ENCODE peak calls at places on chromosomes 16 and 17, in eight cellular contexts. Z is stimulated activated naive CD4-positive, alpha-beta T cell treated with Interleukin-2 at 50 U/mL for 16 hours; L is nucleus accumbens; S is left colon; W is stimulated activated CD8-positive, alpha-beta memory T cell treated with anti-CD3 and anti-CD28 coated beads, Interleukin-15, amount 100 ng/mL, for 48 hours; E is foreskin fibroblast; T is sigmoid colon; I is mucosa of descending colon. D is an unnamed sample.

GRCh38 chr17:46742539-46743270 is 75.8 kb downstream of the WNT3 start:
- DNase-seq in L (no peak), I (no peak), S (no peak), Z (no peak), E (peak), W (no peak), T (no peak), D (peak)

GRCh38 chr16:64365448-64365858 is 756.4 kb downstream of the CDH11 start:
- DNase-seq in Z (no peak), W (no peak), L (no peak), E (no peak), T (no peak), S (no peak), I (no peak), D (no peak)

GRCh38 chr17:81959362-81960129 is 1.4 kb downstream of the NOTUM start:
- DNase-seq in S (no peak), E (peak), T (peak), I (peak), Z (peak), W (peak), L (peak), D (no peak)

GRCh38 chr17:55160501-55160900 is 104.3 kb upstream of the HLF start:
- DNase-seq in L (no peak), E (no peak), I (no peak), S (no peak), Z (no peak), T (no peak), W (no peak), D (peak)

GRCh38 chr17:83106913-83107655 is 27.7 kb downstream of the METRNL start:
- DNase-seq in I (no peak), T (no peak), Z (no peak), S (no peak), W (no peak), E (no peak), L (no peak), D (no peak)

GRCh38 chr17:39208893-39209292 is 8.8 kb downstream of the RPL19 start:
- DNase-seq in L (no peak), T (no peak), W (no peak), E (no peak), Z (no peak), S (peak), I (peak), D (no peak)

GRCh38 chr16:86519649-86520316 is 9.5 kb downstream of the FOXF1 start:
- DNase-seq in Z (peak), S (no peak), L (peak), E (no peak), I (peak), W (no peak), T (peak), D (no peak)

GRCh38 chr17:65936013-65936412 is 255.9 kb downstream of the CEP112 start:
- DNase-seq in E (peak), T (no peak), W (no peak), Z (no peak), L (no peak), S (no peak), I (no peak), D (no peak)

GRCh38 chr16:27369806-27370205 is 32.2 kb upstream of the IL21R start:
- DNase-seq in E (peak), L (no peak), W (no peak), I (no peak), Z (no peak), T (no peak), S (no peak), D (no peak)

GRCh38 chr16:23327836-23328235 is 25.7 kb downstream of the SCNN1B start:
- DNase-seq in W (no peak), S (no peak), Z (no peak), I (no peak), L (no peak), T (no peak), E (no peak), D (no peak)

GRCh38 chr17:30454635-30455034 is 22.6 kb upstream of the GOSR1 start:
- DNase-seq in L (no peak), Z (no peak), T (no peak), S (no peak), W (no peak), E (no peak), I (no peak), D (no peak)

GRCh38 chr17:50182783-50183438 is 17.1 kb downstream of the SGCA start:
- DNase-seq in E (no peak), W (no peak), L (no peak), T (no peak), I (no peak), Z (no peak), S (no peak), D (no peak)

GRCh38 chr17:65170839-65171238 is 33.7 kb downstream of the RGS9 start:
- DNase-seq in E (no peak), S (no peak), I (no peak), Z (no peak), L (no peak), T (no peak), W (no peak), D (peak)

GRCh38 chr17:37177234-37177633 is 198.6 kb upstream of the C17orf78 start:
- DNase-seq in S (no peak), W (no peak), L (no peak), Z (no peak), E (no peak), I (no peak), T (no peak), D (no peak)

GRCh38 chr17:3827124-3827773 is 18.8 kb downstream of the NCBP3 start:
- DNase-seq in W (peak), E (peak), T (no peak), S (no peak), Z (peak), I (no peak), L (no peak), D (no peak)

GRCh38 chr16:84482001-84482891 is 22.2 kb downstream of the MEAK7 start:
- DNase-seq in I (no peak), E (no peak), W (no peak), T (no peak), S (no peak), L (no peak), Z (no peak), D (no peak)

GRCh38 chr17:82231562-82232321 is 2.9 kb downstream of the SLC16A3 start:
- DNase-seq in E (no peak), S (peak), T (peak), W (no peak), I (peak), L (no peak), Z (no peak), D (no peak)

GRCh38 chr16:340370-341091 is 12.0 kb downstream of the AXIN1 start:
- DNase-seq in T (no peak), L (no peak), E (no peak), W (no peak), Z (no peak), I (no peak), S (no peak), D (no peak)

GRCh38 chr16:24754543-24754942 is 25.1 kb downstream of the TNRC6A start:
- DNase-seq in W (no peak), I (no peak), Z (no peak), T (no peak), S (no peak), L (no peak), E (no peak), D (no peak)

GRCh38 chr16:75566889-75567255 is 693 bp downstream of the GABARAPL2 start:
- DNase-seq in T (no peak), W (no peak), S (peak), I (peak), E (no peak), Z (peak), L (no peak), D (no peak)

GRCh38 chr17:29291163-29291752 is 2.7 kb downstream of the NUFIP2 start:
- DNase-seq in W (peak), Z (no peak), L (no peak), T (no peak), E (peak), I (no peak), S (no peak), D (peak)

GRCh38 chr17:73705594-73705993 is 61.3 kb upstream of the SDK2 start:
- DNase-seq in E (peak), L (no peak), Z (no peak), T (no peak), I (no peak), W (no peak), S (no peak), D (no peak)

GRCh38 chr17:83115202-83115651 is 35.8 kb downstream of the METRNL start:
- DNase-seq in E (no peak), T (peak), I (no peak), L (no peak), S (no peak), W (no peak), Z (no peak), D (no peak)

GRCh38 chr17:49076575-49077384 is 55.8 kb upstream of the B4GALNT2 start:
- DNase-seq in W (no peak), I (no peak), Z (no peak), E (peak), S (no peak), T (no peak), L (no peak), D (peak)

D was measured in brain pericyte.